ENCODE peak calls at places on chromosomes 16 and 17, in six cellular contexts. H is neuronal stem cell, Q is IMR-90, V is mesenchymal stem cell, R is H1, C is trophoblast cell. G is an unnamed sample.

GRCh38 chr16:16021988-16022682 is 72.7 kb downstream of the ABCC1 start:
- DNase-seq in C (peak; percentile 93), H (peak; percentile 32), R (no peak), Q (peak; percentile 97), V (peak; percentile 98), G (peak; percentile 60)

GRCh38 chr17:1643293-1643998 is 2.1 kb downstream of the SCARF1 start:
- DNase-seq in V (no peak), H (peak; percentile 45), Q (no peak), C (peak; percentile 52), R (peak; percentile 88), G (peak; percentile 96)

GRCh38 chr17:2853111-2853721 is 57.0 kb downstream of the RAP1GAP2 start:
- DNase-seq in R (peak; percentile 76), C (no peak), H (no peak), V (peak; percentile 28), Q (peak; percentile 49), G (peak; percentile 60)

GRCh38 chr17:78974635-78975591 is 4.8 kb downstream of the LGALS3BP start:
- DNase-seq in V (peak; percentile 56), H (no peak), C (no peak), R (no peak), Q (peak; percentile 84), G (peak; percentile 79)

GRCh38 chr17:68697850-68698313 is 96.7 kb upstream of the FAM20A start:
- DNase-seq in R (no peak), Q (peak; percentile 68), V (peak; percentile 87), C (no peak), H (no peak), G (no peak)

GRCh38 chr17:30426292-30426691 is 47.6 kb downstream of the CPD start:
- DNase-seq in R (no peak), H (no peak), Q (peak; percentile 7), C (no peak), V (no peak), G (no peak)

GRCh38 chr17:42618442-42619150 is 9.1 kb downstream of the TUBG1 start:
- DNase-seq in R (peak; percentile 77), H (no peak), C (peak; percentile 12), Q (no peak), V (peak; percentile 25), G (peak; percentile 91)

GRCh38 chr17:76716146-76716833 is 5.5 kb upstream of the MXRA7 start:
- DNase-seq in R (no peak), C (peak; percentile 45), Q (peak; percentile 99), H (no peak), V (peak; percentile 100), G (no peak)

GRCh38 chr16:22948603-22949368 is 134.8 kb downstream of the HS3ST2 start:
- DNase-seq in H (peak; percentile 58), Q (peak; percentile 34), V (peak; percentile 6), R (peak; percentile 92), C (peak; percentile 18), G (peak; percentile 84)

GRCh38 chr17:19705771-19706770 is 10.3 kb downstream of the SLC47A2 start:
- DNase-seq in H (no peak), C (no peak), V (no peak), R (peak; percentile 48), Q (no peak), G (peak; percentile 37)

GRCh38 chr17:55454906-55455474 is 33.4 kb upstream of the MMD start:
- DNase-seq in C (peak; percentile 58), V (peak; percentile 90), R (no peak), Q (peak; percentile 93), H (no peak), G (no peak)

GRCh38 chr16:75550211-75550662 is 5.8 kb downstream of the TMEM231 start:
- DNase-seq in C (peak; percentile 74), Q (peak; percentile 43), R (no peak), V (peak; percentile 49), H (no peak), G (peak; percentile 82)

GRCh38 chr17:50428831-50429424 is 2.9 kb downstream of the ACSF2 start:
- DNase-seq in H (no peak), C (peak; percentile 93), Q (no peak), V (no peak), R (no peak), G (no peak)

GRCh38 chr17:48100591-48101011 is 677 bp downstream of the CBX1 start:
- DNase-seq in Q (peak; percentile 58), V (peak; percentile 74), H (no peak), C (peak; percentile 29), R (peak; percentile 78), G (peak; percentile 90)

GRCh38 chr17:74807376-74807775 is 31.2 kb upstream of the NAT9 start:
- DNase-seq in Q (no peak), H (no peak), R (no peak), V (no peak), C (no peak), G (no peak)

GRCh38 chr16:175145-175949 is 1.1 kb upstream of the HBA1 start:
- DNase-seq in Q (no peak), R (no peak), C (no peak), V (no peak), H (no peak), G (no peak)

GRCh38 chr16:83143788-83144187 is 517.0 kb downstream of the CDH13 start:
- DNase-seq in R (no peak), C (no peak), Q (peak; percentile 82), V (peak; percentile 49), H (no peak), G (no peak)

GRCh38 chr16:84199861-84200260 is 8.9 kb downstream of the ADAD2 start:
- DNase-seq in V (no peak), R (no peak), Q (no peak), C (no peak), H (no peak), G (no peak)

GRCh38 chr17:7989781-7990655 is 12.4 kb upstream of the GUCY2D start:
- DNase-seq in Q (peak; percentile 44), V (peak; percentile 66), R (peak; percentile 100), H (peak; percentile 82), C (peak; percentile 86), G (peak; percentile 96)

DNA sequence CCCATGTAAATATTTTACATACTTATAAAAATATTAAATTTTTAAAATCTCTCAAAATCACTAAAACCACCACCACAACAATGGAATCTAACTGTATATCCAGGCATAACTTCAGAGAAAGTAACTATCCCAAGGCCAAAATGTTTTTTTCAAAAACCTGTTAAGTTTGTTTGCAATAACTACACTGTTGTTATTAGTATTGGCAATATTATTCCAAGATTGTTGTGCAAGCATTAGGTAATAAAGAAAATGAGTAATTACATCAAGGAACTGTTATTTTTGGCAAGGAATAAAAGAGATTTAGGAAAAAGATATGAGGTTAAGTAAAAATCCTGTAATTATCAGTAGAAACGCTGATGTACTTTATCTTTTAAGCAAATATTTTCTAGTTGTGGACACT is 3.4 kb upstream of the KRTAP4-12 start:
- DNase-seq in V (no peak), C (no peak), Q (no peak), R (no peak), H (no peak), G (no peak)
- H3K14ac ChIP-seq in V (no peak overlapping the region), C (no peak overlapping the region), Q (no peak overlapping the region), R (no peak overlapping the region), H (no peak overlapping the region), G (no peak overlapping the region)

DNA sequence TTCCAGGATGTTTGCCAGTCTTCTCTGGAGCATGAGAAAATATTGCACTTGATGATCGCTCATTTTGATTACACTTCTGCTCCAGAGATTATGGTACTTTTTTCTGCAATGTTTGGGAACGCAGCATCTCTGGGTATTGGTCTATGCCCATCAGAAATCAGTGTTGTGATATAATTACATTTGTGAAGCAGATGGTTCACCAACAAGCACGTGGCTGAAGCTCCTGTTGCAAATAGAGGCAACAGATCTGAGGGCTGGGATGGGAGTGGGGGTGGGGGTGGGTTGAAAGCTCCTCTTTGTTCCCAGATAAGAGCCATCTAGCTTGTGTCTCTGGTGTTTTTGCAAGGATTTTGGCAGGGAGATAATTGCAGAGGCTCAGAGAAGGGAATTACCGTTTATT is 252.3 kb downstream of the SHISA9 start:
- DNase-seq in H (no peak), V (no peak), C (no peak), Q (no peak), R (no peak), G (no peak)
- H3K14ac ChIP-seq in H (no peak overlapping the region), V (no peak overlapping the region), C (no peak overlapping the region), Q (no peak overlapping the region), R (no peak overlapping the region), G (no peak overlapping the region)

GRCh38 chr17:15261063-15261817 is 3.9 kb downstream of the PMP22 start:
- DNase-seq in R (no peak), H (peak; percentile 51), Q (peak; percentile 60), C (no peak), V (peak; percentile 80), G (peak; percentile 75)

GRCh38 chr17:15261818-15262290 is 3.3 kb downstream of the PMP22 start:
- DNase-seq in C (no peak), V (peak; percentile 66), Q (no peak), H (no peak), R (peak; percentile 48), G (peak; percentile 52)

GRCh38 chr17:15263680-15264079 is 1.4 kb downstream of the PMP22 start:
- DNase-seq in C (no peak), Q (no peak), H (no peak), V (no peak), R (no peak), G (peak; percentile 8)

GRCh38 chr17:15263206-15263579 is 1.9 kb downstream of the PMP22 start:
- DNase-seq in C (peak; percentile 40), R (no peak), H (peak; percentile 33), Q (peak; percentile 73), V (peak; percentile 80), G (no peak)

DNA sequence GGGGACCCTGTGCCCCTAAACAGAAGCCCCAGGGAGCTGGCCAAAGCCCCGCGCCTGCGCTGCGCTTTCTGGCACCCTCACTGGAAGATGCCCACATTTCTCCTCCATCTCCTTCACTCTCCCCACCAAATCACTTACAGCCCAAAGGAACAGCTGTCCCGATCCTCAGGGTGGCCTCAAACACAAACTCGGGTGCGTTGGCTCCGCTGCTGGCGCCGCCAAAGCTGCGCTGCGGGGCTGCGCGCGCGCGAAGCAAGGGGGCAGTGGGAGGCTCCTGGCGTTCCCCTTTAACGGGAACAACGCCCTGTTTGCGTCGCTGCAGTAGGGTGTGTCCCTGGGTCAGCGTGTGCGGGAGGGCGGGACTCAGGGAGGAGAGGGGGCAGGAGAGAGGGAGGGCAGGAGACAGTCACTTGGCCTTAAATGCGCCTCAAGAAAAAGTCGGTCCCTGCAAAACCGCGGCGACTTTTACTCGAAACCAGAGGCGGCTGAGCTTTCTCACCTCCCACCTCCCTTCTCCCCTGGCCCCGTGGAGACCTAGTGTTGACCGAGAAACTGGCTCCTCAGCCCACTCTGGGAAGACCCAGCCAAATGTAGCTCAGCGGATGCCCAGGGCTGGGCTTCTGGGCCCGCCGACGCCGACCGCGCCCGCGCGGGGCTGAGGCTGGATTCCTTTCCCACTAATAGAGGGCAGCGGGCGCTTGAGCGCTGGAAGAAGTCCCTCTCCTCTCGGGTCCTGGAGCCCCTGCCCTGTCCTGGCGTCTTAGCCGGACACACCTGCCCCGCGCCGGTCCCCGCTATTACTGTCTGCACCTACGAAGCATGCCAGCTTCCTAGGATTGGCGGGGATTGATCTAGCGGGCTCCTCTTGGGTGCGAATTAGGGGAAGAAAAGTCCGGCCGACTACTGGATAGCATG is 2.6 kb downstream of the PMP22 start:
- DNase-seq in V (peak; percentile 86), H (peak; percentile 40), R (peak; percentile 75), C (peak; percentile 32), Q (peak; percentile 83), G (peak; percentile 89)
- H3K14ac ChIP-seq in V (no peak overlapping the region), H (peak overlapping the region; percentile 11), R (no peak overlapping the region), C (no peak overlapping the region), Q (peak overlapping the region; percentile 95), G (no peak overlapping the region)

DNA sequence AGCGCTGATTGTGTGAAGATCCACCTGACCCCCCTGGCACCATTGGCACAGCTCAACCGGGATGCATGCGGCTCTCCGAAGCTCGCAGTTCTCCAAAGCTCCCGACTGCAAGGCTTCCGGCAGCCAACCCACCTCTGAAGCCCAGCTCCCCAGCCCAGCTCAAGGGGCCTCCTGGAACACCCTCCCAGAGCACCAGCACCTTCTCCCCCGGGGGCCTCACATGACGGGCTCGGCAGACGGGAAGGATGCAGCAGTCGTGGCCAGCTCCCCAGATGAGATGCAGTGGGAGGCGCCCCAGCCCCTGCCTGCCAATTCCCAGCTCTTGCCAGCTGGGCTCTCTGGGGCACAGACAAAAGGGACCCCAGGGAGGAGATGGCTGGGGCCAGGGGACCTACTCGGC is 215.3 kb downstream of the ZNF423 start:
- DNase-seq in C (no peak), Q (no peak), R (no peak), V (no peak), H (no peak), G (no peak)
- H3K14ac ChIP-seq in C (peak overlapping the region; percentile 9), Q (no peak overlapping the region), R (no peak overlapping the region), V (no peak overlapping the region), H (no peak overlapping the region), G (no peak overlapping the region)

G was measured in H9.